ENCODE peak calls at places on chromosomes 5 and 9, in six cellular contexts. G, C, V, R, U and W are unnamed samples. For H3K4me1, the result is how much of the 10 kb centered on the place peaks cover.

GRCh38 chr5:43000914-43001313 is 39.2 kb downstream of the ANXA2R start:
- DNase-seq in C (no peak), G (no peak), V (no peak), R (no peak), U (no peak), W (no peak)

GRCh38 chr5:123776761-123777160 is 264.8 kb downstream of the CSNK1G3 start:
- DNase-seq in V (no peak), C (peak), R (peak), U (no peak), G (no peak), W (no peak)

GRCh38 chr9:126450537-126451205 is 124.0 kb downstream of the MVB12B start:
- DNase-seq in U (no peak), C (no peak), V (no peak), G (no peak), R (no peak), W (no peak)

GRCh38 chr9:90433398-90433890 is 209.2 kb downstream of the DIRAS2 start:
- DNase-seq in U (peak), G (no peak), R (no peak), V (no peak), C (no peak), W (no peak)

GRCh38 chr5:111670826-111671492 is 86.0 kb downstream of the NREP start:
- DNase-seq in U (no peak), V (no peak), R (peak), G (no peak), C (peak), W (no peak)

GRCh38 chr5:81825237-81825636 is 74.3 kb upstream of the SSBP2 start:
- DNase-seq in R (peak), U (no peak), V (no peak), C (peak), G (no peak), W (no peak)

GRCh38 chr5:177336112-177336511 is 15.4 kb downstream of the LMAN2 start:
- DNase-seq in C (peak), U (peak), G (peak), R (peak), V (peak), W (no peak)

GRCh38 chr5:141914154-141914743 is 9.4 kb upstream of the DELE1 start:
- DNase-seq in U (peak), G (peak), V (peak), C (peak), R (no peak), W (peak)

GRCh38 chr9:128553695-128554094 is 1.3 kb downstream of the SPTAN1 start:
- DNase-seq in C (peak), G (peak), R (peak), U (no peak), V (no peak), W (no peak)

GRCh38 chr5:172594867-172595466 is 46.1 kb upstream of the NEURL1B start:
- DNase-seq in U (no peak), G (no peak), C (no peak), R (no peak), V (no peak), W (no peak)

GRCh38 chr5:114363837-114364236 is 2.0 kb downstream of the KCNN2 start:
- DNase-seq in V (no peak), U (peak), R (no peak), C (no peak), G (no peak), W (no peak)

GRCh38 chr5:54927097-54927746 is 58.2 kb downstream of the ESM1 start:
- DNase-seq in R (no peak), V (no peak), G (no peak), U (no peak), C (no peak), W (no peak)

GRCh38 chr5:144203750-144204596 is 33.3 kb downstream of the KCTD16 start:
- DNase-seq in V (peak), G (peak), R (peak), U (peak), C (peak), W (peak)

GRCh38 chr9:88319936-88320747 is 68.1 kb upstream of the SPIN1 start:
- DNase-seq in R (peak), C (peak), G (no peak), U (no peak), V (no peak), W (no peak)

GRCh38 chr9:89811896-89812450 is 207.2 kb downstream of the GADD45G start:
- DNase-seq in V (no peak), C (no peak), R (no peak), U (no peak), G (no peak), W (no peak)

GRCh38 chr9:28260331-28260730 is 687.0 kb upstream of the C9orf72 start:
- DNase-seq in R (peak), C (no peak), U (no peak), V (no peak), G (no peak), W (no peak)

GRCh38 chr5:149014634-149015033 is 48.2 kb downstream of the SH3TC2 start:
- DNase-seq in V (no peak), G (no peak), C (no peak), R (no peak), U (no peak), W (peak)

GRCh38 chr5:35857004-35857345 is 284 bp downstream of the IL7R start:
- DNase-seq in R (peak), U (no peak), V (no peak), C (peak), G (no peak), W (no peak)

GRCh38 chr5:90338712-90339372 is 70.7 kb downstream of the CETN3 start:
- DNase-seq in R (no peak), G (no peak), V (no peak), U (no peak), C (no peak), W (no peak)

GRCh38 chr5:54304031-54304430 is 6.3 kb downstream of the ARL15 start:
- DNase-seq in V (no peak), G (no peak), R (no peak), C (no peak), U (no peak), W (no peak)

GRCh38 chr5:16702964-16703363 is 86.2 kb upstream of the RETREG1 start:
- DNase-seq in V (no peak), C (no peak), R (no peak), G (no peak), U (peak), W (no peak)

GRCh38 chr5:16704945-16705344 is 88.1 kb upstream of the RETREG1 start:
- DNase-seq in R (no peak), C (no peak), V (no peak), U (no peak), G (no peak), W (no peak)

GRCh38 chr5:16700081-16700480 is 83.3 kb upstream of the RETREG1 start:
- DNase-seq in U (no peak), V (no peak), C (no peak), G (no peak), R (no peak), W (no peak)

GRCh38 chr5:16695779-16696178 is 79.0 kb upstream of the RETREG1 start:
- DNase-seq in G (no peak), U (no peak), C (peak), R (no peak), V (peak), W (no peak)

DNA sequence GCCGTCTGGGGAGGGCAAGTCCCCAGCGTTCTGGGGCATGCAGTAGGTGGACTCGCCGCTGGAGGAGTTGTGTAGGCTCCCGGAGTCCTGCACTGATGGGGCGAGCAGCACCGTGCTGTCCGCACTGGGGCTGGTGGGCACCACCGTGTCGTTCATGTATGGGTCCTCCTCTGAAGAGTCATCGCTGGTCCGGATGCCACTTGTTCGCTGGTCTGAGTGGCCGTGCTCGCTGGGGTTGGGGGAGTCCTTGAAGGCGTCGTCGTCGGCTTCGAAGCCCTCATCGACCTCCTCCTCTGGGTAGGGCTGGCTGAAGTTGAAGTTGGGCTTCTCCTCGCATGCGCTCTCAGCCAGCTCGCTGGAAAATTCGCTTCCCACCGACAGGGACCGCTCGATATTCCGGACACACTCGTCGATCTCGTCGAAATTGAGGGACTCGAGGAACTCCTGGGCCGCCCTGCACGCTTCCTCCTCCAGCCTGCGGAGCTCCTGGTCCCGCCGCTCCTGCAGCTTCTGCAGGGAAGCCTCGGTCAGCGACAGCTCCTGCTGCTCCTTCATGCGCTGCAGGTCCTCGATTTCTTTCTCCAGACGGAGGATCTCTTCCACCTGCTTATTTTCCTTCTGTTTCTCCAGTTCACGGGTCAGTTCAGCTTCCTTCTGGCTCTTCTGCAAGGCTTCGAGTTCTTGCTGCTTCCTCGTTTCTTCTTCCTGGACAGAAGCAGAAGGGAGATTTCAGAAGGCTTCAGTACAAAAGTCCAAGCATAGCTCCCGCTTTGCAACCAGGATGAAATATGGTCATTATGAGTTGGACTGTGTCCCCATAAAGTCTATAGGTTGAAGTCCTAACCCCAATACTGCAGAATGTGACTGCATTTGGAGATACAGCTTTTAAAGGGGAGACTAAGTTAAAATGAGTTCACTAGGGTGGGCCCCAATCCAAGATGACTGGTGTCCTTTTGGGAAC is 84.6 kb upstream of the RETREG1 start:
- DNase-seq in R (no peak), U (no peak), G (no peak), C (no peak), V (no peak), W (no peak)
- H3K4me2 ChIP-seq in R (no peak), U (no peak), G (no peak), C (no peak), V (no peak), W (no peak)

GRCh38 chr9:120742951-120743416 is 28.7 kb upstream of the MEGF9 start:
- DNase-seq in U (peak), V (peak), R (peak), G (peak), C (peak), W (peak)
- TF ChIP-seq EZH2phosphoT487 in U (no peak), V (no peak), R (no peak), G (no peak), C (no peak), W (no peak)

DNA sequence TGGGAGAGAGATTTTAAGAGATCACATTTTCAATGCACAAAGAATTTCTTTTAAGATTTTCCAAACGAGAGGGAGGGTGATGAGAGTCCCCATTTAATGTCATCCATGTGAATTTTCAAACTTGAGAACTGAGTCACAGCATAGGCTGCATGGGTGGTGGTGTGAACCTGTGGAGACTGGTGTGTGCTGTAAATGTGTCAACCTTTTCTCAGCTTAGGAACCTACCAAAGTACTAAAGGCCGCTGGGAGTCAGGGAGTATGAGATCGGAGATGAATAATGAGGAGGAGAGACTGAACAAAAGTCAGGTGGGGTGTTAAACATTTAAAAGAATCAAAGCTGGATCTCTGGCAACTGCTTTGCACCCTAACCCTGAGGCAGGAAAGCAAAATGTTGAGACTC is 7.5 kb downstream of the ALDH1A1 start:
- DNase-seq in C (no peak), V (no peak), G (no peak), U (no peak), R (no peak), W (no peak)
- H3K4me1 ChIP-seq in C (under half), V (under half), G (under half), U (under half), R (under half), W (under half)

GRCh38 chr5:160199410-160199911 is 29.8 kb upstream of the FABP6 start:
- DNase-seq in R (peak), U (peak), V (peak), C (peak), G (peak), W (peak)

GRCh38 chr5:160192424-160192823 is 36.9 kb upstream of the FABP6 start:
- DNase-seq in V (no peak), C (no peak), U (no peak), G (no peak), R (no peak), W (no peak)

GRCh38 chr5:160198886-160199409 is 30.4 kb upstream of the FABP6 start:
- DNase-seq in C (no peak), U (peak), R (no peak), G (no peak), V (no peak), W (no peak)

GRCh38 chr5:160197341-160198147 is 31.8 kb upstream of the FABP6 start:
- DNase-seq in V (peak), G (no peak), U (peak), R (no peak), C (no peak), W (no peak)

GRCh38 chr5:160198148-160198545 is 31.2 kb upstream of the FABP6 start:
- DNase-seq in U (no peak), V (no peak), R (no peak), C (no peak), G (no peak), W (no peak)
- H3K4me2 ChIP-seq in U (peak), V (no peak), R (no peak), C (no peak), G (no peak), W (no peak)

GRCh38 chr5:37435261-37435660 is 56.1 kb downstream of the WDR70 start:
- DNase-seq in V (no peak), G (no peak), R (no peak), U (no peak), C (peak), W (peak)
- TF ChIP-seq EZH2phosphoT487 in V (no peak), G (no peak), R (no peak), U (no peak), C (no peak), W (no peak)